ENCODE peak calls at places on chromosomes 6 and 20, in six cellular contexts. C is neural progenitor cell, I is mammary epithelial cell, Q is fibroblast of lung, V is keratinocyte, N is A673. S is an unnamed sample. For H3K4me1, the result is how much of the 10 kb centered on the place peaks cover.

GRCh38 chr20:58649288-58650180 is 1.5 kb upstream of the STX16 start:
- DNase-seq in I (no peak), Q (no peak), N (no peak), V (no peak), C (peak), S (peak)

GRCh38 chr6:66605011-66605410 is 898.0 kb upstream of the EYS start:
- DNase-seq in V (no peak), N (no peak), Q (peak), I (no peak), C (no peak), S (no peak)

GRCh38 chr20:14193443-14193842 is 144.0 kb downstream of the FLRT3 start:
- DNase-seq in C (peak), V (no peak), Q (no peak), I (no peak), N (no peak), S (no peak)

GRCh38 chr20:41783423-41784220 is 165.4 kb upstream of the CHD6 start:
- DNase-seq in N (no peak), Q (no peak), V (no peak), I (no peak), C (no peak), S (no peak)

GRCh38 chr20:5448449-5449118 is 131.8 kb upstream of the PROKR2 start:
- DNase-seq in Q (peak), N (peak), C (peak), I (peak), V (peak), S (peak)

GRCh38 chr6:34574647-34575293 is 18.6 kb upstream of the SPDEF start:
- DNase-seq in I (no peak), C (no peak), Q (no peak), N (no peak), V (no peak), S (no peak)

GRCh38 chr6:22071655-22072054 is 225.2 kb downstream of the PRL start:
- DNase-seq in N (peak), I (no peak), V (no peak), C (peak), Q (peak), S (peak)

GRCh38 chr6:15184441-15184861 is 61.4 kb upstream of the JARID2 start:
- DNase-seq in I (peak), N (peak), C (no peak), Q (no peak), V (peak), S (no peak)

GRCh38 chr6:35253249-35253648 is 6.3 kb upstream of the ZNF76 start:
- DNase-seq in V (no peak), I (no peak), N (no peak), Q (no peak), C (no peak), S (no peak)

GRCh38 chr6:42771741-42772100 is 10.1 kb upstream of the BICRAL start:
- DNase-seq in Q (no peak), C (no peak), V (no peak), I (no peak), N (no peak), S (no peak)

GRCh38 chr6:139534472-139535115 is 160.1 kb upstream of the CITED2 start:
- DNase-seq in Q (no peak), C (no peak), I (no peak), V (no peak), N (no peak), S (no peak)

GRCh38 chr20:44401052-44401769 is 45.7 kb downstream of the HNF4A start:
- DNase-seq in C (no peak), N (no peak), V (no peak), I (no peak), Q (no peak), S (no peak)

GRCh38 chr6:127177030-127177928 is 58.8 kb downstream of the RSPO3 start:
- DNase-seq in C (no peak), N (no peak), V (no peak), Q (peak), I (no peak), S (no peak)

GRCh38 chr6:143569035-143569434 is 57.5 kb upstream of the FUCA2 start:
- DNase-seq in N (no peak), C (no peak), Q (peak), V (no peak), I (peak), S (no peak)

GRCh38 chr6:122122686-122123085 is 276.8 kb upstream of the HSF2 start:
- DNase-seq in N (no peak), Q (no peak), I (no peak), C (no peak), V (no peak), S (no peak)

GRCh38 chr6:149830731-149831379 is 33.3 kb downstream of the LRP11 start:
- DNase-seq in C (no peak), I (no peak), N (no peak), V (no peak), Q (peak), S (no peak)

GRCh38 chr6:9412951-9413559 is 977.7 kb upstream of the SLC35B3 start:
- DNase-seq in C (peak), N (peak), I (peak), Q (peak), V (no peak), S (peak)

GRCh38 chr6:1869766-1870165 is 260.1 kb downstream of the FOXC1 start:
- DNase-seq in C (no peak), I (no peak), Q (no peak), V (no peak), N (no peak), S (no peak)

GRCh38 chr20:62737271-62737761 is 28.7 kb downstream of the NTSR1 start:
- DNase-seq in Q (peak), N (no peak), V (no peak), C (no peak), I (no peak), S (no peak)

GRCh38 chr6:81978230-81978629 is 225.7 kb upstream of the TENT5A start:
- DNase-seq in V (no peak), I (no peak), C (no peak), N (no peak), Q (peak), S (no peak)

GRCh38 chr20:47326718-47327137 is 29.8 kb downstream of the ZMYND8 start:
- DNase-seq in N (no peak), Q (peak), I (no peak), C (no peak), V (no peak), S (no peak)

GRCh38 chr6:102415891-102416290 is 1022.4 kb downstream of the GRIK2 start:
- DNase-seq in V (no peak), Q (no peak), I (no peak), N (no peak), C (no peak), S (no peak)

GRCh38 chr6:136797977-136798376 is 5.7 kb upstream of the MAP3K5 start:
- DNase-seq in I (no peak), Q (no peak), C (no peak), V (no peak), N (no peak), S (no peak)

GRCh38 chr20:48740714-48741113 is 87.1 kb downstream of the PREX1 start:
- DNase-seq in Q (no peak), V (no peak), I (no peak), C (no peak), N (no peak), S (no peak)

GRCh38 chr6:10424005-10424404 is 9.1 kb upstream of the TFAP2A start:
- DNase-seq in N (no peak), V (no peak), Q (no peak), I (no peak), C (no peak), S (no peak)

DNA sequence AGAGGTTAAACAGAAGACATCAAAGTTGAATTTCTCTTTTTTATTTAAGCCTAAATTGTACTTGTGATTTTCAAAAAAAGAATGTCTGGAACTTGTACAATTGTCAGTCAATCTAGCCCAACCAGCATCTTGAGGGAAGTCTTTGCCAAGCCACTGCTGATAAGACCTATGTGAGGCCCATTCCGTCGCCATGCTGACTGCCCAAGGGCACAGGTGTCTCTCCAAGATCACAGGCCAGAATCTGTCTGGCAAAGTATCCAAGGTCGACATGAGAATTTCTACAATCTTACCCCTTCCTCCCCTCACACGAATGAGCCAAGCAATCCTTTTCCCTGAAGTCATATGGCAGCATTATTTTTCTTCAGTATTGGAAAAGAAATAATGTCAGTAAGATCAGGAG is 614.5 kb downstream of the CBLN4 start:
- DNase-seq in C (no peak), V (no peak), Q (no peak), I (no peak), N (no peak), S (no peak)
- H3K4me1 ChIP-seq in C (under half), V (under half), Q (under half), I (under half), N (under half), S (under half)

GRCh38 chr6:39231386-39231785 is 2.1 kb upstream of the KCNK5 start:
- DNase-seq in V (no peak), Q (no peak), I (no peak), N (no peak), C (no peak), S (no peak)

GRCh38 chr6:39226606-39227300 is 2.5 kb downstream of the KCNK5 start:
- DNase-seq in C (no peak), V (no peak), I (peak), Q (no peak), N (no peak), S (no peak)

GRCh38 chr6:39228111-39228971 is 934 bp downstream of the KCNK5 start:
- DNase-seq in V (no peak), Q (no peak), N (no peak), C (peak), I (no peak), S (no peak)

GRCh38 chr6:39227476-39227875 is 1.8 kb downstream of the KCNK5 start:
- DNase-seq in I (no peak), V (no peak), Q (no peak), C (no peak), N (no peak), S (no peak)

GRCh38 chr6:39228992-39229767 is at the start of gene KCNK5:
- DNase-seq in V (peak), Q (peak), N (peak), C (peak), I (peak), S (peak)
- TF ChIP-seq EZH2 in V (no peak), Q (no peak), N (peak), C (peak), I (no peak), S (no peak)

GRCh38 chr6:27168586-27169443 is 78.7 kb upstream of the PRSS16 start:
- DNase-seq in Q (peak), I (peak), V (no peak), C (no peak), N (no peak), S (no peak)
- TF ChIP-seq CTCF in Q (no peak), I (no peak), V (no peak), C (no peak), N (no peak), S (no peak)

GRCh38 chr6:108648186-108648585 is 87.5 kb downstream of the FOXO3 start:
- DNase-seq in I (no peak), N (no peak), V (no peak), C (no peak), Q (no peak), S (no peak)
- H3K4me1 ChIP-seq in I (under half), N (under half), V (under half), C (under half), Q (under half), S (under half)

DNA sequence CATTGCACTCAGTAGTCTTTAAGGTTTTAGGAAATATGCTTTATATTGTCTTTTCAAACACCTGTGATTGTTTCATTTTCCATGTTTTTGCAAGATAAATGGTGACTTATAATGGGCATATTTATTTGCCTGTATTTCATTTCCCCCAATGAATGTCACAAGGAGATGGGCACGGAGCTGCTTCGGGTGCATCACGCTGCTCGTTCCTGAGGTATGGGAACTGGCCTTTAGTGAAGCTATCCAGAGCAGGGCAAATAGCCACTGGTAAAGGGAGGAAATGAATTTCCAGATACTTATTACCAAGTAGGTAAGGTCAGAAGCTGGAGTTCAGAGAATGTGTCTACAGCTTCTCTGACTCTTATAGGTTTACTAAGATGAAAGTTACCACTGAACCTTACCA is 3.7 kb downstream of the POU3F2 start:
- DNase-seq in C (peak), V (no peak), N (no peak), I (no peak), Q (no peak), S (no peak)
- TF ChIP-seq EZH2 in C (no peak), V (peak), N (no peak), I (peak), Q (no peak), S (no peak)

GRCh38 chr6:161919711-161920110 is 645.9 kb upstream of the AGPAT4 start:
- DNase-seq in N (no peak), V (no peak), C (no peak), I (peak), Q (no peak), S (no peak)

GRCh38 chr6:161921602-161922400 is 647.9 kb upstream of the AGPAT4 start:
- DNase-seq in Q (peak), C (no peak), I (no peak), N (peak), V (no peak), S (no peak)

GRCh38 chr6:161918608-161919205 is 644.8 kb upstream of the AGPAT4 start:
- DNase-seq in N (no peak), V (no peak), I (no peak), Q (no peak), C (no peak), S (no peak)

GRCh38 chr6:161924516-161925116 is 650.8 kb upstream of the AGPAT4 start:
- DNase-seq in Q (no peak), C (no peak), I (no peak), N (no peak), V (no peak), S (no peak)

GRCh38 chr6:161922631-161923119 is 648.8 kb upstream of the AGPAT4 start:
- DNase-seq in N (peak), C (peak), I (peak), Q (peak), V (no peak), S (no peak)
- TF ChIP-seq CTCF in N (peak), C (peak), I (no peak), Q (peak), V (peak), S (peak)

S was measured in DND-41.